ENCODE peak calls at places on chromosomes 12 and 14, in six cellular contexts. One of them, this sample, is unnamed.

GRCh38 chr14:41034969-41035368 is 571.7 kb upstream of the LRFN5 start:
- DNase-seq in heart left ventricle: no peak
- DNase-seq in GM12891: no peak
- DNase-seq in GM12878: no peak
- DNase-seq in lower leg skin: no peak
- DNase-seq in A549: no peak
- DNase-seq in this sample: no peak

GRCh38 chr12:120102189-120103043 is 14.1 kb downstream of the RAB35 start:
- DNase-seq in heart left ventricle: peak
- DNase-seq in GM12891: no peak
- DNase-seq in GM12878: no peak
- DNase-seq in lower leg skin: no peak
- DNase-seq in A549: no peak
- DNase-seq in this sample: no peak

GRCh38 chr12:130524759-130525158 is 187.1 kb downstream of the PIWIL1 start:
- DNase-seq in heart left ventricle: no peak
- DNase-seq in GM12891: no peak
- DNase-seq in GM12878: no peak
- DNase-seq in lower leg skin: no peak
- DNase-seq in A549: no peak
- DNase-seq in this sample: no peak

GRCh38 chr14:94028450-94028826 is 2.3 kb downstream of the OTUB2 start:
- DNase-seq in heart left ventricle: no peak
- DNase-seq in GM12891: no peak
- DNase-seq in GM12878: no peak
- DNase-seq in lower leg skin: no peak
- DNase-seq in A549: no peak
- DNase-seq in this sample: no peak

GRCh38 chr14:61090432-61091216 is 109.6 kb downstream of the SLC38A6 start:
- DNase-seq in heart left ventricle: no peak
- DNase-seq in GM12891: no peak
- DNase-seq in GM12878: no peak
- DNase-seq in lower leg skin: no peak
- DNase-seq in A549: no peak
- DNase-seq in this sample: no peak

GRCh38 chr12:131041216-131041967 is 87.7 kb downstream of the ADGRD1 start:
- DNase-seq in heart left ventricle: peak
- DNase-seq in GM12891: no peak
- DNase-seq in GM12878: no peak
- DNase-seq in lower leg skin: no peak
- DNase-seq in A549: no peak
- DNase-seq in this sample: no peak

GRCh38 chr12:48601013-48601756 is 31.3 kb upstream of the LALBA start:
- DNase-seq in heart left ventricle: no peak
- DNase-seq in GM12891: no peak
- DNase-seq in GM12878: peak
- DNase-seq in lower leg skin: no peak
- DNase-seq in A549: no peak
- DNase-seq in this sample: no peak

GRCh38 chr12:16763901-16764300 is 157.9 kb upstream of the LMO3 start:
- DNase-seq in heart left ventricle: no peak
- DNase-seq in GM12891: no peak
- DNase-seq in GM12878: no peak
- DNase-seq in lower leg skin: no peak
- DNase-seq in A549: no peak
- DNase-seq in this sample: no peak

GRCh38 chr12:70809887-70810286 is 110.7 kb downstream of the PTPRR start:
- DNase-seq in heart left ventricle: no peak
- DNase-seq in GM12891: no peak
- DNase-seq in GM12878: no peak
- DNase-seq in lower leg skin: no peak
- DNase-seq in A549: no peak
- DNase-seq in this sample: no peak

GRCh38 chr12:102971227-102971626 is 13.8 kb downstream of the ASCL1 start:
- DNase-seq in heart left ventricle: no peak
- DNase-seq in GM12891: no peak
- DNase-seq in GM12878: no peak
- DNase-seq in lower leg skin: no peak
- DNase-seq in A549: no peak
- DNase-seq in this sample: no peak

GRCh38 chr12:6534914-6535696 is 788 bp downstream of the GAPDH start:
- DNase-seq in heart left ventricle: peak
- DNase-seq in GM12891: peak
- DNase-seq in GM12878: no peak
- DNase-seq in lower leg skin: peak
- DNase-seq in A549: peak
- DNase-seq in this sample: peak
- TF ChIP-seq POLR2A in heart left ventricle: no peak
- TF ChIP-seq POLR2A in GM12891: peak
- TF ChIP-seq POLR2A in GM12878: peak
- TF ChIP-seq POLR2A in lower leg skin: no peak
- TF ChIP-seq POLR2A in A549: peak
- TF ChIP-seq POLR2A in this sample: peak

GRCh38 chr14:64337901-64338615 is 43.9 kb upstream of the ESR2 start:
- DNase-seq in heart left ventricle: peak
- DNase-seq in GM12891: peak
- DNase-seq in GM12878: no peak
- DNase-seq in lower leg skin: peak
- DNase-seq in A549: peak
- DNase-seq in this sample: peak
- TF ChIP-seq POLR2A in heart left ventricle: no peak
- TF ChIP-seq POLR2A in GM12891: peak
- TF ChIP-seq POLR2A in GM12878: peak
- TF ChIP-seq POLR2A in lower leg skin: no peak
- TF ChIP-seq POLR2A in A549: peak
- TF ChIP-seq POLR2A in this sample: no peak

GRCh38 chr12:57752668-57753000 is 524 bp upstream of the CDK4 start:
- DNase-seq in heart left ventricle: no peak
- DNase-seq in GM12891: no peak
- DNase-seq in GM12878: no peak
- DNase-seq in lower leg skin: no peak
- DNase-seq in A549: no peak
- DNase-seq in this sample: no peak
- TF ChIP-seq POLR2A in heart left ventricle: no peak
- TF ChIP-seq POLR2A in GM12891: no peak
- TF ChIP-seq POLR2A in GM12878: no peak
- TF ChIP-seq POLR2A in lower leg skin: no peak
- TF ChIP-seq POLR2A in A549: no peak
- TF ChIP-seq POLR2A in this sample: no peak

DNA sequence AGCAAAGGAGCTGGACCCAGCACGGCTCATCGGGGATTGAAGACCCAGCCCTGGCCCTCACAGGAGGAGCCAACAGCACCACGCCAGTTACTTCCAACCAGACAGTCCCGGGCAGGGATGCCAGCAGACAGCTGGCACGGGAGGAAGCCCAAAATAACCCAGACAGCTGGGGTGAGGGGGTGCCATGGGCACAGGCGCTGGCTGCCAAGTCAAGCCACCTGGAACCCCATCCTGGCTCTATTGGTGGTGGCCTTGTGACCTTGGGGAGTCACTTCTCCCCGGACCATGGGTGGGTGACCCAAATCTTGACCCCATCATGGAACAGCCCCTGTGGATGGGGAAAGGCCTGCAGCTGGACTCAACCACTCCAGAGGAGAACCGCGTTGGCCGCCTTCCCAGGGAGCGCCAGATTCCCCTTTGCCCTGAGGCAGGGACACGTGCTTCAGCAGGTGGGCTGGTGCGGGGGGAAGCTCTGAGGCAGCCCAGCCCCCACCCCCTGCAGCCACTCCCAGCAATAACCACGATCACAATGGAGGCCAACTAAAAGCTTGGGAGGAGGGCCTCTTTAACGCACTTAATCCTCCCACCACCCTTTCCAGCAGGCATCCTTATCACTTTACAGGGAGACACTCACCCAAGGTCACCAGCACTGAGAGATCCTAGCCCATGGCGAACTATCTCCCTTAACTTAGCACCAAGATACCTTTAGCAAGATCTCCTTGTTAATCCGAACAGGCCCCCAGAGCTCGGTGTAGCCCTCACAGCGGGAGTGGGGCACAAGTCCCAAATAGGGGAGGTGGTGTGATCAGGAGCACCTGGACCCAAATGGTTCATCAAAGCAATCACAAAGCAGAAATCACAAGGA is 4.7 kb upstream of the RHOF start:
- DNase-seq in heart left ventricle: peak
- DNase-seq in GM12891: no peak
- DNase-seq in GM12878: no peak
- DNase-seq in lower leg skin: peak
- DNase-seq in A549: peak
- DNase-seq in this sample: no peak
- TF ChIP-seq POLR2A in heart left ventricle: peak
- TF ChIP-seq POLR2A in GM12891: no peak
- TF ChIP-seq POLR2A in GM12878: peak
- TF ChIP-seq POLR2A in lower leg skin: no peak
- TF ChIP-seq POLR2A in A549: no peak
- TF ChIP-seq POLR2A in this sample: peak

GRCh38 chr14:99542566-99542965 is 61.4 kb downstream of the CCNK start:
- DNase-seq in heart left ventricle: no peak
- DNase-seq in GM12891: no peak
- DNase-seq in GM12878: no peak
- DNase-seq in lower leg skin: no peak
- DNase-seq in A549: no peak
- DNase-seq in this sample: no peak
- TF ChIP-seq POLR2A in heart left ventricle: no peak
- TF ChIP-seq POLR2A in GM12891: no peak
- TF ChIP-seq POLR2A in GM12878: no peak
- TF ChIP-seq POLR2A in lower leg skin: no peak
- TF ChIP-seq POLR2A in A549: no peak
- TF ChIP-seq POLR2A in this sample: no peak

GRCh38 chr14:68626386-68626785 is 166.5 kb downstream of the ZFP36L1 start:
- DNase-seq in heart left ventricle: no peak
- DNase-seq in GM12891: no peak
- DNase-seq in GM12878: no peak
- DNase-seq in lower leg skin: peak
- DNase-seq in A549: no peak
- DNase-seq in this sample: peak

GRCh38 chr14:68627050-68627867 is 165.6 kb downstream of the ZFP36L1 start:
- DNase-seq in heart left ventricle: no peak
- DNase-seq in GM12891: no peak
- DNase-seq in GM12878: no peak
- DNase-seq in lower leg skin: peak
- DNase-seq in A549: peak
- DNase-seq in this sample: peak

GRCh38 chr14:68630081-68630571 is 162.7 kb downstream of the ZFP36L1 start:
- DNase-seq in heart left ventricle: no peak
- DNase-seq in GM12891: no peak
- DNase-seq in GM12878: no peak
- DNase-seq in lower leg skin: peak
- DNase-seq in A549: no peak
- DNase-seq in this sample: peak

GRCh38 chr14:68628605-68629310 is 164.1 kb downstream of the ZFP36L1 start:
- DNase-seq in heart left ventricle: no peak
- DNase-seq in GM12891: no peak
- DNase-seq in GM12878: no peak
- DNase-seq in lower leg skin: peak
- DNase-seq in A549: no peak
- DNase-seq in this sample: peak

DNA sequence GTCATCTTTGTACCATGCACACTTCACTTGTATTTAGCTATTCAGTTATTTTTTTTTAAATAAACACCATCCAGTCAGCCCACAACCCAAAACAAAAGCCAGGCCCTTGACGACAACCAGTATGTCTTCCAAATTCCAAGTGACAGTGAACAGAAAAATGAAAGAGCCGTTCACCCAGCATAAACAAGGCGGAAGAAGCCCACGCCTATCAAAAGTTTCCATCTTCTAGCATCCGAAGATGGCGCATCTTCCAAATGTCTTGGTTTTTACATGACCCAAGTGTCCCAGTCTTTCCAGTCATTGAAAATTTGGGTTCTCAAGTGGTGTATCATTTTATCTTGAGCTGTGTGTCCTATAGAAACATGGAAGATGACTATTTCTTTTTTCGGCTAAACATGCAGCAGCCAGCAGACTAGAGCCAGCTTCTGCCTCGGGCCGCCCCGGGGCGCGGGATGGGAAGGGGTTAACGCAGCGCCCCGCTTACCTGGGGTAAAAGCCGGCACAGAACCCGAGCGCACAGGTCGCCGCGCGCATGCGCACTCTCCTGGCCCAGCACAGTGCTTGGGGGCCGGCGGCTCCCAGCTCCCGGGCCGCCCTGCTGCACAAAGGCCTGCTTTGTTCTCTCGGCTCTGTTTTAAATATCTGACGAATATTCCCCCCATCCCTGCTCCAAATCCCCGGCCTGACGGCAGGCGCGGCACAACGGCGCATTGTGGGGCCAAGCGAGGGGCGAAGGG is 164.8 kb downstream of the ZFP36L1 start:
- DNase-seq in heart left ventricle: peak
- DNase-seq in GM12891: peak
- DNase-seq in GM12878: no peak
- DNase-seq in lower leg skin: peak
- DNase-seq in A549: no peak
- DNase-seq in this sample: peak
- TF ChIP-seq POLR2A in heart left ventricle: no peak
- TF ChIP-seq POLR2A in GM12891: no peak
- TF ChIP-seq POLR2A in GM12878: no peak
- TF ChIP-seq POLR2A in lower leg skin: no peak
- TF ChIP-seq POLR2A in A549: no peak
- TF ChIP-seq POLR2A in this sample: no peak

DNA sequence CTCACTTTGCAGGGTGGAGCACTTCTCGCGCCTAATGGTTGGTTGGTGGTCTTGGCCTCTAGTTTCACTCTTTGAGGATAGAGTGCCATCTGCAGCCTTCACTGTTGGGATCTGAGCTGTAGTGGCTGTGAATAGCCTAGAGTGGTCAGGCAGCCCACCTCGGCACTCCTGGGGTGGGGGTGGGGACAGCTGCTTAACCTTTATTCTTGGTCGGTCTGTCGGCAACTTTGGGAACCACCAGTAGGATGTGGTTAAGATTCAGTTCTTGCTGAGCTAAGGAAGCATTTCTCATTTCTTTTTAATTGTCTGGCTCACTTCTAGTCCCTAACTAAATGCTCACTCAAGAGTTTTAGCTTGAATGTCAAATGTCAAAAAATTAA is 21.1 kb downstream of the TMBIM6 start:
- DNase-seq in heart left ventricle: no peak
- DNase-seq in GM12891: no peak
- DNase-seq in GM12878: no peak
- DNase-seq in lower leg skin: peak
- DNase-seq in A549: no peak
- DNase-seq in this sample: no peak
- TF ChIP-seq POLR2A in heart left ventricle: no peak
- TF ChIP-seq POLR2A in GM12891: no peak
- TF ChIP-seq POLR2A in GM12878: no peak
- TF ChIP-seq POLR2A in lower leg skin: no peak
- TF ChIP-seq POLR2A in A549: no peak
- TF ChIP-seq POLR2A in this sample: no peak

DNA sequence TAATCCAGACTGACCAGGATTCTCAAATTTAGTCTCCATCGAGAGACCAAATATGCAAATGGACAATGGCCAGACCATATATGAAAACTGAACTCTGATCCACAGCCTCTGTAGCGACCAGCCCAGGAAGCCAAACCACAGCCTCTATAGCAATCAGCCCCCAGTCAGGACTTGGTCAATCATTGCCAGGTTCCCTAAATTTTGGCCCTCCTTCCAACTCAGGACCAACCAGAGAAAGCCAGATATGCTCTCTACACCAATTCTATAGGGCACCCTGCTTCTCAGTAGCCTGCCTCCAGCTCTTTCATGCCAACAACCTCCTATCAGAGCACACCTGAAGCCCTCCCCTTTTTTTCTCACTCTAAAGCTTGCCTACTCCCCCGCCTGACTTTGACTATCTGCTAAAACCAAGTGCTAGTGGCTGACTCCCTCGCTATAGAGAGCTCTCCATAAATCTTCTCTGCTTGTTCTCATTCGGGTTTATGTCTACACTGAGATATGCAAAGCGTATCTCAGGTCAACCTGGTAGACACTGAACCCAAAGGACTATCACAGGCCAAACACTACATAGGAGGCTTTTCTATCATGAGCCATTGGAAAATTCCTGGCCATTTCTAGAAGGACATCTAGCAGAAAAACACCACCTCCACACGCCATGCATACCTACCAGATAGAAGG is 110.5 kb upstream of the FUT8 start:
- DNase-seq in heart left ventricle: no peak
- DNase-seq in GM12891: no peak
- DNase-seq in GM12878: peak
- DNase-seq in lower leg skin: no peak
- DNase-seq in A549: no peak
- DNase-seq in this sample: no peak
- TF ChIP-seq POLR2A in heart left ventricle: no peak
- TF ChIP-seq POLR2A in GM12891: peak
- TF ChIP-seq POLR2A in GM12878: peak
- TF ChIP-seq POLR2A in lower leg skin: no peak
- TF ChIP-seq POLR2A in A549: no peak
- TF ChIP-seq POLR2A in this sample: no peak

This sample was measured in esophagus muscularis mucosa.